ENCODE peak calls at places on chromosomes 7 and 10, in four cellular contexts. M is AG04450, G is fibroblast of pulmonary artery, H is brain microvascular endothelial cell. Z is an unnamed sample.
A peak's percentile ranks its signal among the peaks of the same experiment; 100 is the strongest.

GRCh38 chr7:44224951-44225565 is 24.3 kb downstream of the YKT6 start:
- DNase-seq in H (no peak), M (no peak), G (no peak), Z (no peak)

GRCh38 chr7:77940647-77941046 is 142.1 kb downstream of the PHTF2 start:
- DNase-seq in M (peak; percentile 6), G (peak; percentile 65), H (peak; percentile 33), Z (no peak)

GRCh38 chr10:99915414-99915813 is 94.3 kb downstream of the DNMBP start:
- DNase-seq in H (no peak), G (no peak), M (no peak), Z (no peak)

GRCh38 chr7:30650455-30650854 is 31.8 kb downstream of the CRHR2 start:
- DNase-seq in G (no peak), H (no peak), M (no peak), Z (no peak)

GRCh38 chr7:50851451-50851850 is 68.8 kb upstream of the GRB10 start:
- DNase-seq in H (no peak), M (no peak), G (peak; percentile 86), Z (no peak)

GRCh38 chr7:34107306-34107705 is 202.0 kb downstream of the BMPER start:
- DNase-seq in M (no peak), H (no peak), G (peak; percentile 83), Z (no peak)

GRCh38 chr10:124742418-124743187 is 1.6 kb downstream of the FAM53B start:
- DNase-seq in G (no peak), M (no peak), H (peak; percentile 24), Z (no peak)

GRCh38 chr10:580796-581195 is 108.7 kb downstream of the DIP2C start:
- DNase-seq in M (peak; percentile 70), H (peak; percentile 85), G (peak; percentile 91), Z (no peak)

GRCh38 chr7:11191574-11192220 is 218.0 kb downstream of the PHF14 start:
- DNase-seq in M (no peak), H (no peak), G (no peak), Z (no peak)

GRCh38 chr10:4541292-4541691 is 284.7 kb upstream of the AKR1E2 start:
- DNase-seq in G (peak; percentile 96), M (peak; percentile 36), H (peak; percentile 89), Z (no peak)

GRCh38 chr7:97982647-97983046 is 7.3 kb downstream of the OCM2 start:
- DNase-seq in G (no peak), M (no peak), H (no peak), Z (no peak)

GRCh38 chr10:133453516-133454203 is at the start of gene SCART1:
- DNase-seq in M (no peak), G (no peak), H (no peak), Z (no peak)

GRCh38 chr7:100662377-100662776 is 6.1 kb upstream of the ACTL6B start:
- DNase-seq in G (no peak), M (no peak), H (no peak), Z (no peak)

GRCh38 chr7:112138453-112138852 is 67.7 kb downstream of the DOCK4 start:
- DNase-seq in G (no peak), H (no peak), M (no peak), Z (no peak)

GRCh38 chr7:158391141-158391540 is 196.5 kb downstream of the PTPRN2 start:
- DNase-seq in G (no peak), H (no peak), M (no peak), Z (no peak)

GRCh38 chr10:72523932-72524396 is 101.9 kb downstream of the MICU1 start:
- DNase-seq in G (no peak), H (no peak), M (no peak), Z (no peak)

GRCh38 chr7:141906285-141906684 is 9.9 kb upstream of the OR9A4 start:
- DNase-seq in H (no peak), G (no peak), M (no peak), Z (no peak)

GRCh38 chr10:13536674-13537366 is 8.0 kb upstream of the BEND7 start:
- DNase-seq in G (peak; percentile 49), M (no peak), H (peak; percentile 40), Z (no peak)

GRCh38 chr10:89426230-89426868 is 12.0 kb downstream of the IFIT5 start:
- DNase-seq in M (peak; percentile 50), H (peak; percentile 51), G (peak; percentile 83), Z (no peak)

GRCh38 chr10:119896937-119897336 is 4.4 kb downstream of the SEC23IP start:
- DNase-seq in G (peak; percentile 49), M (no peak), H (no peak), Z (no peak)

GRCh38 chr7:20647908-20648776 is 32.7 kb downstream of the ABCB5 start:
- DNase-seq in M (no peak), G (peak; percentile 40), H (no peak), Z (no peak)

GRCh38 chr10:33463011-33463410 is 128.5 kb upstream of the NRP1 start:
- DNase-seq in G (no peak), H (no peak), M (no peak), Z (no peak)

GRCh38 chr7:156903232-156903909 is 10.4 kb upstream of the LMBR1 start:
- DNase-seq in H (peak; percentile 34), M (no peak), G (peak; percentile 69), Z (no peak)

GRCh38 chr10:120453319-120453718 is 3.7 kb upstream of the PLPP4 start:
- DNase-seq in M (no peak), H (no peak), G (no peak), Z (no peak)

GRCh38 chr10:22252286-22252800 is 34.5 kb upstream of the EBLN1 start:
- DNase-seq in G (peak; percentile 60), H (no peak), M (no peak), Z (peak; percentile 79)

GRCh38 chr7:41579961-41580935 is 122.6 kb downstream of the INHBA start:
- DNase-seq in M (peak; percentile 76), H (peak; percentile 85), G (peak; percentile 84), Z (no peak)

GRCh38 chr7:146874722-146875121 is 758.1 kb downstream of the CNTNAP2 start:
- DNase-seq in M (no peak), H (no peak), G (no peak), Z (no peak)

GRCh38 chr7:93175219-93175618 is 27.0 kb upstream of the SAMD9L start:
- DNase-seq in G (no peak), H (no peak), M (no peak), Z (no peak)
- TF ChIP-seq CTCF in G (no peak), H (no peak), M (no peak), Z (no peak)

GRCh38 chr10:95214793-95215192 is 20.8 kb downstream of the ACSM6 start:
- DNase-seq in M (no peak), G (peak; percentile 33), H (peak; percentile 49), Z (no peak)

GRCh38 chr10:95217476-95217875 is 23.4 kb downstream of the ACSM6 start:
- DNase-seq in G (no peak), H (no peak), M (no peak), Z (no peak)

GRCh38 chr10:95225136-95225535 is 31.1 kb downstream of the ACSM6 start:
- DNase-seq in G (no peak), H (no peak), M (no peak), Z (no peak)

GRCh38 chr10:95221124-95221523 is 27.1 kb downstream of the ACSM6 start:
- DNase-seq in M (no peak), G (peak; percentile 30), H (peak; percentile 57), Z (no peak)

DNA sequence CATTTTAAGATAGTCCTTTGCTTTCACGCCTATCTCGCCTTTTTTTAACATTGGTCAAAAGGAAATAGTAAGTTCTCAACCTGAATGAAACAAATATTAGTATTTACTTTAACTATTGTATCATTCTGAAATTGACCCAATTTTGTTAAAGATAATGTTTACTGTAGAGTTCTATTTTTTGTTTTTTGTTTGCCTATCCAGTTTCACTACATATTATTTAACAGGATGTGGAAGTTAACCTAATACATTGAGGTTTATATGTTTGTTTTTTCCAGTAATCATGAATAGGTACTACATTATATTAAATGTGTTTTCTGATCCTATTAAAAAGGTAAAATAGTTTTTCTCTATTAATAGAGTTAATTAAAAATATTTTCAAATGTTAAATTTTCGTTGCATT is 26.5 kb downstream of the ACSM6 start:
- DNase-seq in G (no peak), M (no peak), H (no peak), Z (no peak)
- TF ChIP-seq CTCF in G (no peak), M (no peak), H (no peak), Z (no peak)

GRCh38 chr7:132145466-132145865 is 430.8 kb downstream of the PLXNA4 start:
- DNase-seq in G (peak; percentile 65), H (peak; percentile 35), M (no peak), Z (no peak)
- TF ChIP-seq CTCF in G (no peak), H (peak; percentile 11), M (no peak), Z (no peak)

GRCh38 chr7:149662591-149663095 is 110.7 kb downstream of the ZNF467 start:
- DNase-seq in M (no peak), H (peak; percentile 49), G (peak; percentile 63), Z (peak; percentile 25)
- TF ChIP-seq CTCF in M (peak; percentile 56), H (peak; percentile 80), G (peak; percentile 61), Z (no peak)

GRCh38 chr10:104300002-104300735 is 31.2 kb downstream of the GSTO2 start:
- DNase-seq in M (peak; percentile 94), G (peak; percentile 100), H (peak; percentile 99), Z (no peak)

GRCh38 chr10:104300736-104301292 is 31.8 kb downstream of the GSTO2 start:
- DNase-seq in H (peak; percentile 97), M (peak; percentile 93), G (peak; percentile 98), Z (no peak)

GRCh38 chr10:104299031-104299904 is 30.3 kb downstream of the GSTO2 start:
- DNase-seq in H (peak; percentile 90), G (peak; percentile 97), M (no peak), Z (no peak)

GRCh38 chr10:104296687-104297436 is 27.9 kb downstream of the GSTO2 start:
- DNase-seq in G (no peak), M (no peak), H (no peak), Z (no peak)

GRCh38 chr10:104297697-104298660 is 29.0 kb downstream of the GSTO2 start:
- DNase-seq in M (no peak), H (peak; percentile 84), G (peak; percentile 59), Z (no peak)
- TF ChIP-seq CTCF in M (peak; percentile 71), H (peak; percentile 93), G (peak; percentile 60), Z (no peak)

DNA sequence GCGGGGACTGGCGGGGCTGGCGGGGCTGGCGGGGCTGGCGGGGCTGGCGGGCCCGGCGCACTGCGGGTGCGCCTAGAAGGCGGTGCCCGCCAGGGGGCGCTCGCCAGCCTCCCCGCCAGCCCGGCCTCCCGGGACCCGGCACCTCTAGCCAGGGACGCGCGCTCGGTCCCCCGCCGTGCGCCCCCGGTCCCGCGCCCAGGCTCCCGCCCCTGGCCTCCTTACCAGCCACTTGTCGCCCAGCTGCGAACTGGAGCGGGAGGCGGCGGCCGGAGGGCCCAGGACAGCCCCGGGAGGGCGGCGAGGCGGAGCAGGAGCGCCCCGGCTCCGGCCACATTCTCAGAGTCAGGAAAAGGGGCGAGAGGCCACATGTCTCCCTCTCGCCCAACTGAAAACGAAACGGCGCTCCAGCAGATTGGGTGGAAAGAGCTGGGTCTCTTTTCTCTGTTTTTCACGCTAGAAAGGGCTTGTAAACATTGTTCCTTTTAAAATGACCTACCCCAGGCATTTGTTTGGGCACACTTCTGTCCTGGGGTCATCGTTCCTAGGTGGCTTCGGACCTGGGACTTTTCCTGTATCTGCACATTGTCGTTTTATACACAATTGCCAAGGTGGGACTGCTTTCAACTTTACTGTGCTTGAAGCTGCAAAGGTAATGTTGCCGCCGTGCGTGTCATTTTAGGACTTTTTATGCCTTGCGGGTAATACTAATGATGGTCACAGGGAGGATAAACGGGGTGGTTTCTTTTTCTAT is 378 bp upstream of the PRKCQ start:
- DNase-seq in M (peak; percentile 10), H (peak; percentile 8), G (peak; percentile 66), Z (peak; percentile 75)
- TF ChIP-seq CTCF in M (peak; percentile 40), H (peak; percentile 42), G (peak; percentile 15), Z (no peak)

GRCh38 chr10:97539523-97540200 is 32.9 kb upstream of the ANKRD2 start:
- DNase-seq in H (peak; percentile 70), M (peak; percentile 71), G (peak; percentile 94), Z (no peak)
- TF ChIP-seq CTCF in H (peak; percentile 56), M (peak; percentile 58), G (peak; percentile 56), Z (no peak)

GRCh38 chr10:131141645-131142445 is 169.7 kb downstream of the TCERG1L start:
- DNase-seq in M (no peak), G (no peak), H (no peak), Z (no peak)
- TF ChIP-seq CTCF in M (no peak), G (no peak), H (no peak), Z (no peak)

Z was measured in activated B cell treated with CpG ODN at 0.5 μM for 24 hours.